ENCODE peak calls at places on chromosomes 6 and 20, in nine cellular contexts. R, S, O, D, F, X, I, A and Y are unnamed samples.

GRCh38 chr20:57749861-57750260 is 40.0 kb upstream of the PMEPA1 start:
- DNase-seq in S (no peak), A (no peak), X (no peak), R (no peak), I (no peak), F (no peak), D (no peak), O (no peak), Y (no peak)

GRCh38 chr20:45933231-45934045 is 1.0 kb upstream of the PCIF1 start:
- DNase-seq in O (peak), S (peak), D (peak), A (peak), I (peak), R (peak), F (peak), X (peak), Y (peak)

GRCh38 chr6:39389372-39389767 is 66.9 kb upstream of the KCNK16 start:
- DNase-seq in F (no peak), A (no peak), R (peak), X (no peak), O (no peak), I (no peak), S (no peak), D (no peak), Y (no peak)

GRCh38 chr6:5173862-5174643 is 86.7 kb downstream of the LYRM4 start:
- DNase-seq in A (no peak), I (no peak), O (no peak), S (no peak), D (peak), X (no peak), R (no peak), F (peak), Y (no peak)

GRCh38 chr6:169745405-169745804 is 6.0 kb downstream of the DYNLT2 start:
- DNase-seq in O (no peak), I (no peak), X (no peak), A (no peak), D (no peak), F (no peak), S (no peak), R (no peak), Y (no peak)

GRCh38 chr20:49635171-49635570 is 67.2 kb upstream of the PTGIS start:
- DNase-seq in F (no peak), O (no peak), S (no peak), D (no peak), R (no peak), A (no peak), X (no peak), I (no peak), Y (no peak)

GRCh38 chr6:111057074-111057752 is 30.1 kb upstream of the SLC16A10 start:
- DNase-seq in A (no peak), O (no peak), I (no peak), D (peak), X (peak), S (peak), F (peak), R (peak), Y (peak)

GRCh38 chr6:20400476-20401402 is 940 bp upstream of the E2F3 start:
- DNase-seq in A (peak), S (peak), O (peak), X (peak), R (peak), D (peak), I (no peak), F (peak), Y (peak)

GRCh38 chr20:33649201-33649631 is 12.9 kb upstream of the C20orf144 start:
- DNase-seq in I (peak), D (no peak), O (peak), S (no peak), R (no peak), F (no peak), A (peak), X (peak), Y (no peak)

GRCh38 chr6:161301338-161301737 is 27.5 kb upstream of the AGPAT4 start:
- DNase-seq in O (no peak), I (no peak), D (no peak), F (no peak), R (no peak), S (no peak), A (no peak), X (no peak), Y (no peak)

GRCh38 chr6:148898360-148899005 is 151.7 kb downstream of the UST start:
- DNase-seq in I (no peak), O (no peak), A (no peak), D (no peak), X (no peak), R (no peak), S (no peak), F (no peak), Y (no peak)

GRCh38 chr20:25453035-25453810 is 45.8 kb downstream of the GINS1 start:
- DNase-seq in X (peak), S (no peak), A (no peak), D (no peak), I (no peak), F (no peak), O (no peak), R (no peak), Y (peak)

GRCh38 chr6:157688960-157689599 is 134.0 kb upstream of the SNX9 start:
- DNase-seq in R (no peak), F (no peak), O (no peak), D (no peak), X (no peak), A (no peak), S (no peak), I (no peak), Y (no peak)

GRCh38 chr6:134724653-134725340 is 225.1 kb downstream of the ALDH8A1 start:
- DNase-seq in D (no peak), O (no peak), R (no peak), F (no peak), A (no peak), X (no peak), I (no peak), S (no peak), Y (no peak)